ENCODE peak calls at places on chromosomes 11 and 22, in nine cellular contexts. N is endodermal cell, I is endothelial cell, E is breast epithelium, O is GM06990, H is lower leg skin, Y is fibroblast of mammary gland, U is psoas muscle, S is colonic mucosa. K is an unnamed sample.

GRCh38 chr11:46247090-46247489 is 30.4 kb upstream of the CREB3L1 start:
- DNase-seq in N (no peak), I (no peak), E (no peak), O (no peak), H (no peak), Y (peak), U (peak), S (no peak), K (no peak)

GRCh38 chr11:100805509-100806199 is 118.6 kb downstream of the ARHGAP42 start:
- DNase-seq in N (no peak), I (no peak), E (no peak), O (no peak), H (no peak), Y (peak), U (no peak), S (no peak), K (no peak)

GRCh38 chr11:87901366-87901765 is 273.9 kb downstream of the RAB38 start:
- DNase-seq in N (no peak), I (no peak), E (no peak), O (no peak), H (no peak), Y (no peak), U (no peak), S (no peak), K (no peak)

GRCh38 chr11:108960498-108960897 is 295.6 kb downstream of the DDX10 start:
- DNase-seq in N (peak), I (no peak), E (no peak), O (no peak), H (no peak), Y (no peak), U (no peak), S (no peak), K (no peak)

GRCh38 chr11:30348035-30348434 is 25.1 kb downstream of the ARL14EP start:
- DNase-seq in N (no peak), I (no peak), E (no peak), O (no peak), H (no peak), Y (no peak), U (no peak), S (no peak), K (no peak)

GRCh38 chr22:49964136-49964492 is 3.5 kb downstream of the PIM3 start:
- DNase-seq in N (no peak), I (no peak), E (peak), O (peak), H (peak), Y (no peak), U (no peak), S (no peak), K (no peak)

GRCh38 chr22:22896601-22897000 is 9.0 kb downstream of the IGLL5 start:
- DNase-seq in N (no peak), I (no peak), E (peak), O (no peak), H (peak), Y (no peak), U (no peak), S (no peak), K (no peak)

GRCh38 chr11:66950113-66950535 is 8.1 kb downstream of the PC start:
- DNase-seq in N (peak), I (no peak), E (peak), O (no peak), H (peak), Y (peak), U (peak), S (peak), K (no peak)

GRCh38 chr11:14262271-14262846 is 96.6 kb downstream of the RRAS2 start:
- DNase-seq in N (no peak), I (no peak), E (no peak), O (no peak), H (no peak), Y (peak), U (no peak), S (no peak), K (no peak)

GRCh38 chr11:16086229-16086628 is 270.1 kb downstream of the SOX6 start:
- DNase-seq in N (peak), I (no peak), E (no peak), O (no peak), H (no peak), Y (no peak), U (no peak), S (no peak), K (no peak)

GRCh38 chr11:10026514-10026913 is 267.5 kb downstream of the SBF2 start:
- DNase-seq in N (no peak), I (no peak), E (no peak), O (no peak), H (no peak), Y (peak), U (no peak), S (no peak), K (no peak)

GRCh38 chr11:57094206-57094940 is 87.4 kb upstream of the LRRC55 start:
- DNase-seq in N (no peak), I (no peak), E (no peak), O (no peak), H (no peak), Y (peak), U (no peak), S (no peak), K (no peak)

GRCh38 chr11:128520206-128520885 is 67.0 kb downstream of the ETS1 start:
- DNase-seq in N (no peak), I (no peak), E (no peak), O (no peak), H (no peak), Y (peak), U (no peak), S (no peak), K (no peak)

GRCh38 chr11:1453611-1454386 is 32.8 kb downstream of the MOB2 start:
- DNase-seq in N (peak), I (peak), E (no peak), O (peak), H (no peak), Y (no peak), U (no peak), S (peak), K (no peak)

GRCh38 chr22:39712081-39712480 is 141.5 kb downstream of the CACNA1I start:
- DNase-seq in N (no peak), I (no peak), E (no peak), O (no peak), H (no peak), Y (no peak), U (no peak), S (no peak), K (no peak)

GRCh38 chr22:38843716-38844660 is at the start of gene NPTXR:
- DNase-seq in N (peak), I (peak), E (no peak), O (no peak), H (no peak), Y (no peak), U (peak), S (no peak), K (no peak)

GRCh38 chr22:49587987-49588386 is 239.7 kb downstream of the BRD1 start:
- DNase-seq in N (no peak), I (no peak), E (no peak), O (no peak), H (peak), Y (no peak), U (no peak), S (no peak), K (no peak)

GRCh38 chr11:746289-747175 is 732 bp upstream of the TALDO1 start:
- DNase-seq in N (peak), I (no peak), E (no peak), O (no peak), H (no peak), Y (peak), U (no peak), S (peak), K (no peak)

GRCh38 chr11:45247433-45247832 is 38.7 kb downstream of the SYT13 start:
- DNase-seq in N (no peak), I (no peak), E (no peak), O (no peak), H (no peak), Y (peak), U (no peak), S (no peak), K (no peak)

GRCh38 chr11:129894281-129895125 is 875 bp downstream of the NFRKB start:
- DNase-seq in N (no peak), I (no peak), E (no peak), O (no peak), H (no peak), Y (no peak), U (no peak), S (no peak), K (no peak)

GRCh38 chr11:129896062-129896461 is 684 bp upstream of the NFRKB start:
- DNase-seq in N (peak), I (no peak), E (no peak), O (no peak), H (no peak), Y (no peak), U (no peak), S (no peak), K (no peak)

GRCh38 chr11:129895126-129896041 is at the start of gene NFRKB:
- DNase-seq in N (peak), I (peak), E (peak), O (peak), H (peak), Y (peak), U (peak), S (peak), K (peak)
- TF ChIP-seq CTCF in N (no peak), I (no peak), E (no peak), O (no peak), H (no peak), Y (no peak), U (no peak), S (no peak), K (no peak)

GRCh38 chr22:25051983-25052710 is 99.6 kb downstream of the KIAA1671 start:
- DNase-seq in N (no peak), I (no peak), E (no peak), O (no peak), H (no peak), Y (no peak), U (no peak), S (peak), K (no peak)
- TF ChIP-seq CTCF in N (no peak), I (no peak), E (no peak), O (no peak), H (no peak), Y (no peak), U (no peak), S (no peak), K (no peak)

GRCh38 chr11:84264066-84264465 is 977.9 kb upstream of the CCDC90B start:
- DNase-seq in N (no peak), I (no peak), E (no peak), O (no peak), H (no peak), Y (no peak), U (no peak), S (no peak), K (no peak)

GRCh38 chr11:84260862-84261261 is 974.7 kb upstream of the CCDC90B start:
- DNase-seq in N (no peak), I (no peak), E (no peak), O (no peak), H (no peak), Y (peak), U (no peak), S (no peak), K (no peak)

GRCh38 chr11:84256618-84257017 is 970.5 kb upstream of the CCDC90B start:
- DNase-seq in N (no peak), I (no peak), E (no peak), O (no peak), H (no peak), Y (no peak), U (no peak), S (no peak), K (no peak)

GRCh38 chr11:84261707-84262106 is 975.5 kb upstream of the CCDC90B start:
- DNase-seq in N (peak), I (peak), E (no peak), O (no peak), H (no peak), Y (peak), U (no peak), S (no peak), K (no peak)
- TF ChIP-seq CTCF in N (peak), I (peak), E (no peak), O (peak), H (no peak), Y (peak), U (no peak), S (no peak), K (no peak)

DNA sequence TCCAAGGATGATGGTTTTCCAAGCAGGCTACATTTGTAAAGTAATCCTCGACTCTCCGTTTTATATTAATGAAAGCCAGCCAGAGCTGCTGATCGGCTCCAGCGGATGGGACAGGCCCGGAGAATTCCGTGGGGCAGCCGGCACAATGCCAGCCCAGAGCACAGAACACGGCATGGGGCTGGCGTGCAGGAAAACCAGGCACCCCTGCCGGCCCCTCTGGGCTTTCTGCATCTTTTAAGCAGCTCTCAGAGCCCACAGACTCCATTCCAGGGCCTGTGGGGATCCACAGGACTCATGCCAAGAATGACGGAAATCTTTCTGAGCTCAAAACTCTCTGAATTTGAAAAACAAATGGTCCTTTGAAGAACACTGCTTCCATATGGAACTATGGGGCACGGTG is 212.2 kb downstream of the CTTN start:
- DNase-seq in N (no peak), I (no peak), E (no peak), O (no peak), H (no peak), Y (peak), U (peak), S (no peak), K (no peak)
- TF ChIP-seq CTCF in N (no peak), I (no peak), E (no peak), O (no peak), H (no peak), Y (no peak), U (no peak), S (no peak), K (no peak)

GRCh38 chr22:31870890-31871289 is 73.4 kb upstream of the YWHAH start:
- DNase-seq in N (no peak), I (no peak), E (no peak), O (no peak), H (no peak), Y (peak), U (no peak), S (no peak), K (no peak)
- TF ChIP-seq CTCF in N (no peak), I (no peak), E (no peak), O (no peak), H (no peak), Y (peak), U (no peak), S (no peak), K (no peak)

DNA sequence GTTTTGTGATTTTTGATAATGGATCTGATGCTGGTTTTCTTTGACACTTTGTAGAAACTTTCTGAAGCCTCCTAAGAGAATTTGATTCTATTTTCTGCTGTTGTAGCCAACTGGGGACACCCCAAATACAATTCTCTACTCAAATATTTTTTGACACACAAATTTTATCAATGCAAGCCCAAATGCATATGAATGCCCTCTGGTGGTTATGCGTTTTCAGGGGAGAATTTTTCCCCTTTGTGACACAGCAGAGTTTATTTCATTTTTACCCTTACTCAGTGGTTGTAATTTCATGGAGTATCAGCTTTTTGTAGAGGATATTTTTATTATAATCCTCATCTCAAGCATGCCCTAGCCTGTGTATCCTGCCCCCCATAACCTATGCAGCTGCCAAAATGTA is 44.7 kb upstream of the MTMR2 start:
- DNase-seq in N (no peak), I (no peak), E (no peak), O (no peak), H (no peak), Y (peak), U (no peak), S (no peak), K (no peak)
- TF ChIP-seq CTCF in N (peak), I (no peak), E (no peak), O (peak), H (no peak), Y (peak), U (peak), S (peak), K (peak)

K was measured in osteocyte.